ENCODE peak calls at places on chromosomes 11 and 22, in nine cellular contexts. H is IMR-90, V is right lobe of liver, F is Peyer's patch, W is body of pancreas, A is stomach, G is H1, E is tibial nerve, P is A549. U is an unnamed sample.

GRCh38 chr11:18012314-18012905 is 437 bp downstream of the SERGEF start:
- DNase-seq in A (peak; percentile 27), G (no peak), P (peak; percentile 20), H (peak; percentile 13), W (peak; percentile 26), E (no peak), V (peak; percentile 49), F (peak; percentile 26), U (peak; percentile 5)

GRCh38 chr22:25357056-25357455 is 137.6 kb downstream of the CRYBB2 start:
- DNase-seq in H (no peak), W (no peak), E (no peak), F (no peak), V (peak; percentile 32), G (no peak), P (no peak), A (no peak), U (no peak)

GRCh38 chr11:2109541-2110019 is 29.6 kb downstream of the IGF2 start:
- DNase-seq in E (no peak), G (no peak), A (no peak), P (no peak), F (no peak), V (no peak), H (no peak), W (no peak), U (no peak)

GRCh38 chr11:111605681-111606080 is 3.4 kb downstream of the SIK2 start:
- DNase-seq in V (no peak), H (no peak), F (no peak), W (no peak), G (no peak), P (no peak), A (no peak), E (no peak), U (no peak)

GRCh38 chr11:134463716-134464115 is 51.7 kb upstream of the B3GAT1 start:
- DNase-seq in V (no peak), E (no peak), W (no peak), G (no peak), F (no peak), P (no peak), A (no peak), H (no peak), U (no peak)

GRCh38 chr11:2213890-2214526 is 42.4 kb upstream of the TH start:
- DNase-seq in W (no peak), E (no peak), P (no peak), F (no peak), H (no peak), A (no peak), V (peak; percentile 37), G (peak; percentile 49), U (no peak)

GRCh38 chr11:133302056-133302455 is 230.2 kb downstream of the OPCML start:
- DNase-seq in W (no peak), E (no peak), A (no peak), V (no peak), G (no peak), P (no peak), F (no peak), H (no peak), U (no peak)

GRCh38 chr11:72330131-72330727 is 86.3 kb upstream of the PHOX2A start:
- DNase-seq in V (no peak), P (no peak), W (no peak), E (no peak), G (no peak), F (no peak), A (no peak), H (no peak), U (peak; percentile 11)

GRCh38 chr22:44256860-44257560 is 55.7 kb downstream of the SHISAL1 start:
- DNase-seq in G (peak; percentile 40), H (no peak), W (no peak), V (peak; percentile 9), E (no peak), P (no peak), F (no peak), A (peak; percentile 2), U (no peak)

GRCh38 chr22:36743011-36743410 is 32.9 kb downstream of the IFT27 start:
- DNase-seq in V (no peak), P (no peak), H (no peak), G (no peak), A (no peak), W (no peak), E (no peak), F (no peak), U (no peak)

GRCh38 chr11:6587360-6587953 is 16.0 kb downstream of the RRP8 start:
- DNase-seq in F (no peak), W (peak; percentile 89), P (no peak), V (peak; percentile 88), H (no peak), A (peak; percentile 83), G (peak; percentile 43), E (no peak), U (peak; percentile 44)

GRCh38 chr11:70480711-70481110 is 82.4 kb downstream of the CTTN start:
- DNase-seq in G (no peak), E (no peak), F (no peak), A (no peak), P (no peak), H (no peak), W (no peak), V (no peak), U (no peak)

DNA sequence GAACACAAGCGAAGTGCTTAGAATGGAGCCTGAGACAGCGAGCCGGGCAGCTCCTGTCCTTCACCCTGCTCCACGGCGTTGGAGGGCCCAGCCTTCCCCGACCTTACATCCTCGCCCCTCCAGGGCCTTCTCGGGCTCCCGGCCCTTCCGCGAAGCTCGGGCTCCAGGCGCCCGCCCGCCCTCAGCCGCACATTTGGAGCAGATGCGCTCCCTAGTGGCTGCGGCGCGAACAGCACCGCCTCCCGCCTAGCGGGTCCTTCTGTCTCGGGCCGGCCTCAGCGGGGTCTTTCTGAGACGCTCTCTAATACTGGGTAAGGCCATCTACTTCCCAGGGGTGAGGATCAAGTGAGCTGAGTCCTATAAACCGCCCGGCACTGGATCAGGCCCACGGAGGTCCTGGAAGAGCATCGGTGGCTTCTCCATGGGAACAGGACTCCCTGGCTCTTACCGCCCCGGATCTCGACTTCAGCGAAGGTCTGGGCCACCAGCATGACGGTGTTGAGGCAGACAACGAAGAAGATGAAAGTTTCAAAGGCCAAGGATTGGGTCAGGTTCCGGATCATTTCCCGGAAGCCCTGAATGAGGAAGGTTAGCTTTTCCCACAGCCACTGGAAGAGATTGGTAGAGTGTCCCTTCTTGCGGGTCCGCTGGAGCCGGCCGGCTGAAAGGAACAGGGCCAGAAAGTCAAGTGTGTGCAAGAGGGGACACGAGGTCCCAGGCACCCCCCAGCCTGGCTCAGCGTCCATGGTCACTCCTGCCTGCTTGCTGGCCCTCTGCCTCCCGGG is 3.7 kb downstream of the CATSPER1 start:
- DNase-seq in A (peak; percentile 83), P (peak; percentile 72), W (peak; percentile 82), H (peak; percentile 29), F (peak; percentile 67), E (peak; percentile 49), V (peak; percentile 68), G (peak; percentile 99), U (peak; percentile 19)
- H3K4me1 ChIP-seq in A (peaks cover 14% of the 10 kb centered on the region), P (peaks cover 12% of the 10 kb centered on the region), W (peaks cover 11% of the 10 kb centered on the region), H (peaks cover 9% of the 10 kb centered on the region), F (no peaks in the 10 kb centered on the region), E (peaks cover 3% of the 10 kb centered on the region), V (no peaks in the 10 kb centered on the region), G (no peaks in the 10 kb centered on the region), U (no peaks in the 10 kb centered on the region)

GRCh38 chr11:116835042-116835772 is 2.2 kb downstream of the APOA1 start:
- DNase-seq in E (no peak), A (no peak), G (no peak), V (peak; percentile 87), H (no peak), P (no peak), F (no peak), W (no peak), U (no peak)

GRCh38 chr11:116833816-116834534 is 3.4 kb downstream of the APOA1 start:
- DNase-seq in E (no peak), F (no peak), H (no peak), V (peak; percentile 92), P (no peak), G (no peak), A (no peak), W (peak; percentile 53), U (no peak)

GRCh38 chr11:116837231-116838091 is at the start of gene APOA1:
- DNase-seq in P (no peak), E (no peak), A (no peak), F (no peak), H (no peak), V (peak; percentile 95), G (no peak), W (no peak), U (no peak)

GRCh38 chr11:116836648-116837023 is 786 bp downstream of the APOA1 start:
- DNase-seq in F (no peak), G (no peak), A (no peak), W (no peak), P (no peak), H (no peak), V (no peak), E (no peak), U (no peak)

GRCh38 chr11:116835791-116836647 is 1.4 kb downstream of the APOA1 start:
- DNase-seq in G (peak; percentile 87), W (peak; percentile 90), A (peak; percentile 91), E (peak; percentile 53), V (peak; percentile 82), H (peak; percentile 93), F (peak; percentile 68), P (peak; percentile 89), U (peak; percentile 87)
- TF ChIP-seq POLR2A in G (peak; percentile 52), W (peak; percentile 7), A (no peak), E (peak; percentile 23), V (peak; percentile 40), H (no peak), F (no peak), P (peak; percentile 41), U (no peak)

GRCh38 chr11:12842933-12843636 is 166.0 kb upstream of the RASSF10 start:
- DNase-seq in P (peak; percentile 65), G (no peak), E (no peak), F (no peak), H (no peak), V (no peak), W (no peak), A (no peak), U (no peak)

GRCh38 chr11:12840871-12841516 is 166.8 kb downstream of the TEAD1 start:
- DNase-seq in P (no peak), F (no peak), V (no peak), W (no peak), A (no peak), H (peak; percentile 52), G (no peak), E (no peak), U (no peak)

GRCh38 chr11:12838463-12839120 is 164.4 kb downstream of the TEAD1 start:
- DNase-seq in A (no peak), E (no peak), H (no peak), P (no peak), G (no peak), W (no peak), V (no peak), F (no peak), U (no peak)

GRCh38 chr11:12845739-12846358 is 163.3 kb upstream of the RASSF10 start:
- DNase-seq in V (no peak), A (peak; percentile 55), W (peak; percentile 82), G (no peak), H (peak; percentile 78), F (no peak), E (no peak), P (peak; percentile 29), U (no peak)

GRCh38 chr11:12841946-12842630 is 167.0 kb upstream of the RASSF10 start:
- DNase-seq in A (no peak), F (no peak), P (peak; percentile 61), W (peak; percentile 72), G (no peak), H (peak; percentile 84), E (no peak), V (no peak), U (no peak)
- H3K4me1 ChIP-seq in A (peaks cover 63% of the 10 kb centered on the region), F (no peaks in the 10 kb centered on the region), P (peaks cover 77% of the 10 kb centered on the region), W (peaks cover 64% of the 10 kb centered on the region), G (peaks cover 40% of the 10 kb centered on the region), H (peaks cover 25% of the 10 kb centered on the region), E (peaks cover 11% of the 10 kb centered on the region), V (peaks cover 24% of the 10 kb centered on the region), U (peaks cover 80% of the 10 kb centered on the region)

GRCh38 chr22:46087816-46088277 is 62.5 kb upstream of the PPARA start:
- DNase-seq in V (peak; percentile 93), W (peak; percentile 94), P (peak; percentile 67), F (peak; percentile 39), E (peak; percentile 93), G (no peak), H (peak; percentile 86), A (peak; percentile 88), U (peak; percentile 79)
- TF ChIP-seq POLR2A in V (no peak), W (peak; percentile 32), P (no peak), F (no peak), E (peak; percentile 42), G (no peak), H (no peak), A (no peak), U (peak; percentile 44)